ENCODE peak calls at places on chromosome 2, in six cellular contexts. One of them, this sample, is unnamed.

GRCh38 chr2:237101118-237101979 is 15.7 kb downstream of the COPS8 start:
- DNase-seq in MM.1S: no peak
- DNase-seq in SJSA1: no peak
- DNase-seq in GM23338: peak; percentile 54
- DNase-seq in left ventricle myocardium inferior: no peak
- DNase-seq in tibial artery: no peak
- DNase-seq in this sample: no peak

GRCh38 chr2:21362101-21362500 is 238.3 kb downstream of the TDRD15 start:
- DNase-seq in GM23338: no peak
- DNase-seq in left ventricle myocardium inferior: no peak
- DNase-seq in tibial artery: no peak
- DNase-seq in SJSA1: no peak
- DNase-seq in MM.1S: no peak
- DNase-seq in this sample: no peak

GRCh38 chr2:160351978-160352377 is 141.6 kb downstream of the RBMS1 start:
- DNase-seq in left ventricle myocardium inferior: no peak
- DNase-seq in SJSA1: no peak
- DNase-seq in GM23338: no peak
- DNase-seq in tibial artery: no peak
- DNase-seq in MM.1S: no peak
- DNase-seq in this sample: no peak

GRCh38 chr2:144372484-144373195 is 147.3 kb downstream of the ZEB2 start:
- DNase-seq in left ventricle myocardium inferior: peak; percentile 24
- DNase-seq in tibial artery: no peak
- DNase-seq in MM.1S: no peak
- DNase-seq in SJSA1: no peak
- DNase-seq in GM23338: no peak
- DNase-seq in this sample: no peak

GRCh38 chr2:236117396-236117795 is 50.8 kb downstream of the GBX2 start:
- DNase-seq in tibial artery: no peak
- DNase-seq in GM23338: no peak
- DNase-seq in MM.1S: no peak
- DNase-seq in left ventricle myocardium inferior: no peak
- DNase-seq in SJSA1: no peak
- DNase-seq in this sample: no peak

GRCh38 chr2:43438858-43439655 is 156.8 kb downstream of the THADA start:
- DNase-seq in MM.1S: peak; percentile 21
- DNase-seq in SJSA1: no peak
- DNase-seq in tibial artery: no peak
- DNase-seq in left ventricle myocardium inferior: no peak
- DNase-seq in GM23338: no peak
- DNase-seq in this sample: no peak

GRCh38 chr2:109020217-109020637 is 31.2 kb upstream of the EDAR start:
- DNase-seq in SJSA1: no peak
- DNase-seq in tibial artery: no peak
- DNase-seq in MM.1S: no peak
- DNase-seq in left ventricle myocardium inferior: no peak
- DNase-seq in GM23338: peak; percentile 15
- DNase-seq in this sample: no peak

GRCh38 chr2:870426-870825 is 80.2 kb upstream of the SNTG2 start:
- DNase-seq in GM23338: no peak
- DNase-seq in SJSA1: no peak
- DNase-seq in MM.1S: no peak
- DNase-seq in tibial artery: no peak
- DNase-seq in left ventricle myocardium inferior: no peak
- DNase-seq in this sample: no peak

GRCh38 chr2:215918901-215919585 is 94.3 kb downstream of the MREG start:
- DNase-seq in left ventricle myocardium inferior: no peak
- DNase-seq in tibial artery: no peak
- DNase-seq in SJSA1: no peak
- DNase-seq in GM23338: no peak
- DNase-seq in MM.1S: no peak
- DNase-seq in this sample: no peak

GRCh38 chr2:191245869-191246531 is 796 bp downstream of the MYO1B start:
- DNase-seq in GM23338: peak; percentile 97
- DNase-seq in tibial artery: peak; percentile 41
- DNase-seq in SJSA1: peak; percentile 84
- DNase-seq in MM.1S: no peak
- DNase-seq in left ventricle myocardium inferior: peak; percentile 77
- DNase-seq in this sample: peak; percentile 50

DNA sequence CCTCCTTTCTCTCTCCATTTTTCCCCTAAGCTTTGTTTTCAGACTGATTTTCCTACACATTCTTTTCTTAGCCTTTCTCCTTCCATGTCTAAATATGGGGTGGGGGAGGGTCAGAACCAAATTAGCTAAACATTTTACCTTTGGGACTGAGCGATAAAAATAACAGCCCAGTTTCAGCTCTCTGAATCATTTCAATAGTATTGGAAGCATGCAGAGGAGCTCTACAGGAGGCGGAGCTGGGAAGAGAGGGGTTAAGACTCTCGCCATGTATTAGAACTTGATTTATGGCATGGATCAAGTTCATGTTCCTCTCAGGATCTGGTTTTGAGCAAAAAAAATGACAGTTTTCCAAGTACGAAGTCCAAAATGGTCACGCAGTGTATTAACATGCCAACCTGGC is 109.1 kb downstream of the CPO start:
- DNase-seq in SJSA1: no peak
- DNase-seq in GM23338: no peak
- DNase-seq in left ventricle myocardium inferior: no peak
- DNase-seq in tibial artery: no peak
- DNase-seq in MM.1S: no peak
- DNase-seq in this sample: no peak
- H3K27me3 ChIP-seq in SJSA1: no peaks in the 10 kb centered on the region
- H3K27me3 ChIP-seq in GM23338: no peaks in the 10 kb centered on the region
- H3K27me3 ChIP-seq in left ventricle myocardium inferior: no peaks in the 10 kb centered on the region
- H3K27me3 ChIP-seq in tibial artery: no peaks in the 10 kb centered on the region
- H3K27me3 ChIP-seq in MM.1S: no peaks in the 10 kb centered on the region
- H3K27me3 ChIP-seq in this sample: no peaks in the 10 kb centered on the region

GRCh38 chr2:122514451-122514996 is 759.1 kb downstream of the TSN start:
- DNase-seq in tibial artery: no peak
- DNase-seq in SJSA1: no peak
- DNase-seq in left ventricle myocardium inferior: no peak
- DNase-seq in MM.1S: no peak
- DNase-seq in GM23338: no peak
- DNase-seq in this sample: no peak

GRCh38 chr2:122519366-122519765 is 763.9 kb downstream of the TSN start:
- DNase-seq in left ventricle myocardium inferior: no peak
- DNase-seq in MM.1S: peak; percentile 25
- DNase-seq in GM23338: peak; percentile 71
- DNase-seq in tibial artery: no peak
- DNase-seq in SJSA1: no peak
- DNase-seq in this sample: no peak

GRCh38 chr2:122519806-122520205 is 764.4 kb downstream of the TSN start:
- DNase-seq in tibial artery: no peak
- DNase-seq in left ventricle myocardium inferior: no peak
- DNase-seq in SJSA1: no peak
- DNase-seq in GM23338: no peak
- DNase-seq in MM.1S: no peak
- DNase-seq in this sample: no peak

GRCh38 chr2:122515731-122516130 is 760.3 kb downstream of the TSN start:
- DNase-seq in tibial artery: no peak
- DNase-seq in left ventricle myocardium inferior: no peak
- DNase-seq in SJSA1: no peak
- DNase-seq in MM.1S: no peak
- DNase-seq in GM23338: no peak
- DNase-seq in this sample: no peak

GRCh38 chr2:122516775-122517174 is 761.3 kb downstream of the TSN start:
- DNase-seq in left ventricle myocardium inferior: no peak
- DNase-seq in GM23338: peak; percentile 77
- DNase-seq in MM.1S: no peak
- DNase-seq in tibial artery: no peak
- DNase-seq in SJSA1: no peak
- DNase-seq in this sample: no peak
- H3K4me3 ChIP-seq in left ventricle myocardium inferior: no peak overlapping the region
- H3K4me3 ChIP-seq in GM23338: no peak overlapping the region
- H3K4me3 ChIP-seq in MM.1S: no peak overlapping the region
- H3K4me3 ChIP-seq in tibial artery: no peak overlapping the region
- H3K4me3 ChIP-seq in SJSA1: no peak overlapping the region
- H3K4me3 ChIP-seq in this sample: no peak overlapping the region

GRCh38 chr2:71878626-71879508 is 268.8 kb downstream of the CYP26B1 start:
- DNase-seq in GM23338: no peak
- DNase-seq in SJSA1: no peak
- DNase-seq in tibial artery: no peak
- DNase-seq in MM.1S: no peak
- DNase-seq in left ventricle myocardium inferior: no peak
- DNase-seq in this sample: no peak

GRCh38 chr2:71877636-71878035 is 270.0 kb downstream of the CYP26B1 start:
- DNase-seq in tibial artery: no peak
- DNase-seq in GM23338: no peak
- DNase-seq in left ventricle myocardium inferior: no peak
- DNase-seq in SJSA1: no peak
- DNase-seq in MM.1S: no peak
- DNase-seq in this sample: no peak

GRCh38 chr2:71880846-71881610 is 266.6 kb downstream of the CYP26B1 start:
- DNase-seq in MM.1S: no peak
- DNase-seq in SJSA1: no peak
- DNase-seq in left ventricle myocardium inferior: peak; percentile 58
- DNase-seq in GM23338: no peak
- DNase-seq in tibial artery: peak; percentile 77
- DNase-seq in this sample: peak; percentile 60

GRCh38 chr2:71880287-71880686 is 267.4 kb downstream of the CYP26B1 start:
- DNase-seq in SJSA1: no peak
- DNase-seq in MM.1S: no peak
- DNase-seq in tibial artery: no peak
- DNase-seq in GM23338: no peak
- DNase-seq in left ventricle myocardium inferior: no peak
- DNase-seq in this sample: no peak

GRCh38 chr2:71879509-71880184 is 268.0 kb downstream of the CYP26B1 start:
- DNase-seq in GM23338: no peak
- DNase-seq in tibial artery: no peak
- DNase-seq in left ventricle myocardium inferior: no peak
- DNase-seq in MM.1S: no peak
- DNase-seq in SJSA1: no peak
- DNase-seq in this sample: no peak
- H3K27ac ChIP-seq in GM23338: no peak overlapping the region
- H3K27ac ChIP-seq in tibial artery: peak overlapping the region; percentile 1
- H3K27ac ChIP-seq in left ventricle myocardium inferior: no peak overlapping the region
- H3K27ac ChIP-seq in MM.1S: no peak overlapping the region
- H3K27ac ChIP-seq in SJSA1: no peak overlapping the region
- H3K27ac ChIP-seq in this sample: no peak overlapping the region

GRCh38 chr2:218988164-218988563 is 3.2 kb upstream of the FEV start:
- DNase-seq in left ventricle myocardium inferior: no peak
- DNase-seq in GM23338: no peak
- DNase-seq in tibial artery: no peak
- DNase-seq in MM.1S: no peak
- DNase-seq in SJSA1: no peak
- DNase-seq in this sample: no peak

GRCh38 chr2:218985325-218986091 is 524 bp upstream of the FEV start:
- DNase-seq in MM.1S: peak; percentile 2
- DNase-seq in tibial artery: no peak
- DNase-seq in SJSA1: no peak
- DNase-seq in GM23338: peak; percentile 86
- DNase-seq in left ventricle myocardium inferior: no peak
- DNase-seq in this sample: no peak

GRCh38 chr2:218984239-218985020 is 554 bp downstream of the FEV start:
- DNase-seq in GM23338: peak; percentile 73
- DNase-seq in tibial artery: no peak
- DNase-seq in SJSA1: no peak
- DNase-seq in MM.1S: peak; percentile 2
- DNase-seq in left ventricle myocardium inferior: no peak
- DNase-seq in this sample: no peak

GRCh38 chr2:218985021-218985324 is at the start of gene FEV:
- DNase-seq in tibial artery: no peak
- DNase-seq in SJSA1: no peak
- DNase-seq in left ventricle myocardium inferior: no peak
- DNase-seq in MM.1S: no peak
- DNase-seq in GM23338: no peak
- DNase-seq in this sample: no peak

DNA sequence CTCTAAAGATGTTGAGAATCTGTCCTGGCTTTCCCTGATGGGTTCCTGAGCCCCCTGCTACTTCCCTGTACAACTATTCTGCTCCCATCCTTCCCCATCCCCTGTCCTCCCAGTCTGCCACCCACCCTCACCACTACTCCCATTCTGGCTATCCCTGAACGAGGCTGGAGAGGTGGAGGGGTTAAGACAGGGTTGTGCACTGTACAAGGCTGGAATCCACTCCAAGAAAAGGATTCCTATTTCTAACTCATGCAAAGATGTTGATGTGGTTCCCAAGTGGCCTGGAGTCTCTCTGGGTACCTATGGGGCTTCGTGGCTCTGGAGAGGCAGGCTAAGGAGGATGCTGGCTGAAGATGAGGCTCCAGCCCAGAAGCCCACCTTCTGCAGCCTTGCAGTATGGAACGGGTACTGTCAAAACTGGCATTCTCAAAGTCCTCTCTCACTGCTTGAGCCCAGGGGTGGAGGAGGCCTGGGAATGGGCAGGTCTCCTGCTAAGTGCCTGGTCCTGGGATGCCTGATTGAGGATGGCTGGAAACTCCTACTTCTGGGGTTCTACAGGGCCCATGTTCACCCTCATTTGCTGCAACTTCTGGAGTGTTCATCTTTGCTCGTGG is 1.3 kb upstream of the FEV start:
- DNase-seq in MM.1S: peak; percentile 2
- DNase-seq in SJSA1: no peak
- DNase-seq in tibial artery: no peak
- DNase-seq in GM23338: no peak
- DNase-seq in left ventricle myocardium inferior: no peak
- DNase-seq in this sample: no peak
- H3K27me3 ChIP-seq in MM.1S: peaks cover 95% of the 10 kb centered on the region
- H3K27me3 ChIP-seq in SJSA1: peaks cover 93% of the 10 kb centered on the region
- H3K27me3 ChIP-seq in tibial artery: peaks cover 100% of the 10 kb centered on the region
- H3K27me3 ChIP-seq in GM23338: peaks cover 100% of the 10 kb centered on the region
- H3K27me3 ChIP-seq in left ventricle myocardium inferior: peaks cover 100% of the 10 kb centered on the region
- H3K27me3 ChIP-seq in this sample: peaks cover 63% of the 10 kb centered on the region

GRCh38 chr2:213119061-213119809 is 32.2 kb downstream of the IKZF2 start:
- DNase-seq in SJSA1: no peak
- DNase-seq in left ventricle myocardium inferior: no peak
- DNase-seq in GM23338: no peak
- DNase-seq in MM.1S: no peak
- DNase-seq in tibial artery: no peak
- DNase-seq in this sample: no peak
- H3K4me3 ChIP-seq in SJSA1: no peak overlapping the region
- H3K4me3 ChIP-seq in left ventricle myocardium inferior: no peak overlapping the region
- H3K4me3 ChIP-seq in GM23338: no peak overlapping the region
- H3K4me3 ChIP-seq in MM.1S: no peak overlapping the region
- H3K4me3 ChIP-seq in tibial artery: no peak overlapping the region
- H3K4me3 ChIP-seq in this sample: no peak overlapping the region